ENCODE peak calls at places on chromosomes 5 and 9, in five cellular contexts. O, T, Y, V and M are unnamed samples.

GRCh38 chr9:87564111-87564510 is 66.4 kb downstream of the DAPK1 start:
- DNase-seq in V (no peak), Y (no peak), T (no peak), O (no peak), M (no peak)

GRCh38 chr9:133403766-133404439 is 13.9 kb downstream of the REXO4 start:
- DNase-seq in O (no peak), V (no peak), T (peak), Y (peak), M (peak)

GRCh38 chr5:106121972-106122605 is 1548.6 kb downstream of the EFNA5 start:
- DNase-seq in O (no peak), V (peak), T (peak), Y (peak), M (peak)

GRCh38 chr9:88775966-88776365 is 215.3 kb upstream of the S1PR3 start:
- DNase-seq in O (no peak), Y (no peak), T (no peak), V (no peak), M (no peak)

GRCh38 chr9:114235113-114235589 is 79.8 kb downstream of the COL27A1 start:
- DNase-seq in T (no peak), Y (no peak), O (no peak), V (no peak), M (peak)

GRCh38 chr9:84793251-84793650 is 123.7 kb downstream of the NTRK2 start:
- DNase-seq in T (no peak), O (no peak), Y (no peak), V (no peak), M (no peak)

GRCh38 chr9:135103001-135103446 is 15.6 kb downstream of the OLFM1 start:
- DNase-seq in V (no peak), Y (no peak), O (no peak), T (no peak), M (no peak)

GRCh38 chr9:86575825-86576488 is 221.7 kb upstream of the TUT7 start:
- DNase-seq in Y (no peak), V (no peak), O (no peak), T (no peak), M (peak)

GRCh38 chr9:91589101-91589553 is 165.5 kb upstream of the NFIL3 start:
- DNase-seq in V (peak), Y (peak), O (peak), T (no peak), M (peak)

GRCh38 chr5:127844631-127845030 is 141.4 kb downstream of the CCDC192 start:
- DNase-seq in V (no peak), O (no peak), Y (no peak), T (no peak), M (no peak)

GRCh38 chr5:59088546-59088945 is 505.7 kb downstream of the RAB3C start:
- DNase-seq in T (no peak), Y (no peak), V (no peak), O (no peak), M (no peak)

GRCh38 chr5:33794550-33795300 is 97.1 kb downstream of the ADAMTS12 start:
- DNase-seq in Y (no peak), T (no peak), O (no peak), V (peak), M (no peak)

GRCh38 chr5:107376546-107377276 is 294.0 kb downstream of the EFNA5 start:
- DNase-seq in T (no peak), V (peak), Y (no peak), O (no peak), M (no peak)

GRCh38 chr5:152606739-152607138 is 201.7 kb upstream of the NMUR2 start:
- DNase-seq in V (no peak), Y (no peak), T (no peak), O (no peak), M (no peak)

GRCh38 chr5:1058549-1058945 is 49.9 kb downstream of the NKD2 start:
- DNase-seq in O (no peak), V (no peak), T (no peak), Y (no peak), M (no peak)

GRCh38 chr5:126481243-126481642 is 58.0 kb downstream of the GRAMD2B start:
- DNase-seq in Y (no peak), T (no peak), O (no peak), V (peak), M (no peak)

GRCh38 chr9:119114681-119115080 is 254.6 kb downstream of the BRINP1 start:
- DNase-seq in O (no peak), V (no peak), T (no peak), Y (no peak), M (no peak)

GRCh38 chr5:139425497-139425896 is 13.8 kb downstream of the DNAJC18 start:
- DNase-seq in Y (no peak), T (no peak), O (no peak), V (no peak), M (no peak)

GRCh38 chr5:151925396-151925750 is 722 bp upstream of the GLRA1 start:
- DNase-seq in Y (no peak), O (no peak), V (no peak), T (no peak), M (no peak)

GRCh38 chr5:152560508-152561137 is 155.5 kb upstream of the NMUR2 start:
- DNase-seq in V (peak), T (peak), Y (peak), O (peak), M (peak)

GRCh38 chr5:45578270-45578669 is 117.9 kb downstream of the HCN1 start:
- DNase-seq in O (no peak), Y (no peak), V (no peak), T (no peak), M (no peak)

GRCh38 chr9:27471789-27472585 is 52.1 kb upstream of the IFNK start:
- DNase-seq in T (no peak), Y (no peak), V (no peak), O (peak), M (no peak)

GRCh38 chr5:126139773-126140172 is 283.4 kb upstream of the GRAMD2B start:
- DNase-seq in Y (no peak), O (no peak), V (peak), T (no peak), M (no peak)

GRCh38 chr5:153987310-153987709 is 51.4 kb downstream of the FAM114A2 start:
- DNase-seq in T (no peak), Y (no peak), V (no peak), O (no peak), M (no peak)

GRCh38 chr9:68836788-68837187 is 131.7 kb downstream of the PIP5K1B start:
- DNase-seq in O (no peak), V (no peak), Y (no peak), T (no peak), M (no peak)

GRCh38 chr9:35645736-35646582 is 4.8 kb downstream of the SIT1 start:
- DNase-seq in V (no peak), Y (peak), T (no peak), O (no peak), M (peak)

GRCh38 chr9:127848756-127849504 is 5.5 kb downstream of the ENG start:
- DNase-seq in Y (no peak), O (no peak), T (no peak), V (no peak), M (no peak)
- H3K4me3 ChIP-seq in Y (no peak), O (no peak), T (no peak), V (no peak), M (no peak)

GRCh38 chr5:132813599-132814440 is 718 bp downstream of the SOWAHA start:
- DNase-seq in T (peak), V (no peak), O (no peak), Y (peak), M (peak)
- TF ChIP-seq POLR2A in T (no peak), V (no peak), O (no peak), Y (no peak), M (no peak)

GRCh38 chr5:17359451-17359965 is 138.5 kb upstream of the TAF11L2 start:
- DNase-seq in O (peak), T (no peak), Y (no peak), V (peak), M (peak)
- H3K4me3 ChIP-seq in O (no peak), T (no peak), Y (no peak), V (no peak), M (no peak)

DNA sequence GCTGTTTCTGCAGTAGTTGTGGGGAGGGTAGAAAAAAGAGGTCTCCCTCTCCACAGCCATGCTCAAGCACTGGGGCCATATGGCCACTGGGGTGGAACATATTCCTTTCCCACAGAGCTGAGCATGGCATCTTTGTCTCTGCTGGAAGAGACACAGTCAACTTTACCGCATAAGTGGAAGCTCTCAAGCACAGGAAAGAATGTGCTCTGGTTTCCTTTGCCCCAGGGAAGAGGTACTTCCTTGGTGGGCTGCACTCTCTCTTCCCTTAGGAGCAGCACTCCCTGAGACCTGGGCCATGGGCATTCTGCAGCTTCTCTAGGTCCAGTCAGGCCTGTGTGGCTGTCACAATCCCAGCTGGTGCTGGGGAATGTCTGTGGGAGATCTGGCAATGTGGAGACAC is 168.5 kb upstream of the ACTBL2 start:
- DNase-seq in Y (no peak), V (no peak), T (no peak), O (no peak), M (no peak)
- TF ChIP-seq POLR2A in Y (no peak), V (no peak), T (no peak), O (no peak), M (no peak)